ENCODE peak calls at places on chromosomes 3 and 15, in five cellular contexts. Q is AG09309, G is fibroblast of pulmonary artery, R is stomach, Z is ovary. L is an unnamed sample.

GRCh38 chr3:111649180-111649579 is 54.0 kb upstream of the ZBED2 start:
- DNase-seq in G (peak; percentile 88), Z (no peak), Q (no peak), R (no peak), L (no peak)

GRCh38 chr3:31934018-31934417 is 47.0 kb downstream of the OSBPL10 start:
- DNase-seq in G (peak; percentile 37), R (no peak), Z (no peak), Q (no peak), L (peak; percentile 42)

GRCh38 chr3:188294113-188294512 is 140.2 kb downstream of the LPP start:
- DNase-seq in Z (no peak), R (no peak), Q (no peak), G (no peak), L (no peak)

GRCh38 chr3:152879130-152879789 is 44.3 kb downstream of the P2RY1 start:
- DNase-seq in G (no peak), Q (no peak), Z (no peak), R (no peak), L (no peak)

GRCh38 chr3:148433665-148434064 is 264.0 kb upstream of the AGTR1 start:
- DNase-seq in R (no peak), G (no peak), Q (no peak), Z (no peak), L (no peak)

GRCh38 chr15:60830479-60830878 is 351.5 kb upstream of the ICE2 start:
- DNase-seq in Z (no peak), R (no peak), Q (peak; percentile 49), G (peak; percentile 25), L (peak; percentile 7)

GRCh38 chr3:111260878-111261277 is 189.3 kb downstream of the NECTIN3 start:
- DNase-seq in G (no peak), Q (no peak), Z (no peak), R (no peak), L (no peak)

GRCh38 chr3:42188365-42188764 is 77.6 kb downstream of the CCK start:
- DNase-seq in G (no peak), R (no peak), Q (no peak), Z (no peak), L (no peak)

GRCh38 chr3:142993958-142994442 is 7.4 kb upstream of the U2SURP start:
- DNase-seq in R (peak; percentile 52), Q (peak; percentile 50), G (peak; percentile 88), Z (peak; percentile 69), L (peak; percentile 56)

GRCh38 chr15:42408178-42408577 is 48.9 kb downstream of the CAPN3 start:
- DNase-seq in Q (no peak), Z (no peak), R (no peak), G (no peak), L (no peak)

GRCh38 chr15:41979493-41980266 is 7.3 kb upstream of the EHD4 start:
- DNase-seq in Q (no peak), G (no peak), Z (peak; percentile 16), R (peak; percentile 25), L (no peak)

GRCh38 chr3:173733029-173733652 is 335.6 kb downstream of the NLGN1 start:
- DNase-seq in R (no peak), Q (no peak), Z (no peak), G (peak; percentile 72), L (no peak)

GRCh38 chr15:59165726-59166125 is 40.9 kb upstream of the LDHAL6B start:
- DNase-seq in Q (no peak), G (peak; percentile 23), Z (no peak), R (no peak), L (no peak)

GRCh38 chr3:147267431-147267830 is 138.9 kb downstream of the ZIC4 start:
- DNase-seq in Q (no peak), G (no peak), R (no peak), Z (no peak), L (no peak)

GRCh38 chr3:166688665-166689064 is 691.4 kb downstream of the ZBBX start:
- DNase-seq in Q (no peak), R (no peak), G (no peak), Z (no peak), L (no peak)

GRCh38 chr3:56980798-56981390 is 79.6 kb upstream of the SPATA12 start:
- DNase-seq in G (peak; percentile 100), Z (no peak), Q (peak; percentile 99), R (peak; percentile 50), L (peak; percentile 77)
- TF ChIP-seq CTCF in G (no peak), Z (no peak), Q (no peak), R (no peak), L (no peak)

DNA sequence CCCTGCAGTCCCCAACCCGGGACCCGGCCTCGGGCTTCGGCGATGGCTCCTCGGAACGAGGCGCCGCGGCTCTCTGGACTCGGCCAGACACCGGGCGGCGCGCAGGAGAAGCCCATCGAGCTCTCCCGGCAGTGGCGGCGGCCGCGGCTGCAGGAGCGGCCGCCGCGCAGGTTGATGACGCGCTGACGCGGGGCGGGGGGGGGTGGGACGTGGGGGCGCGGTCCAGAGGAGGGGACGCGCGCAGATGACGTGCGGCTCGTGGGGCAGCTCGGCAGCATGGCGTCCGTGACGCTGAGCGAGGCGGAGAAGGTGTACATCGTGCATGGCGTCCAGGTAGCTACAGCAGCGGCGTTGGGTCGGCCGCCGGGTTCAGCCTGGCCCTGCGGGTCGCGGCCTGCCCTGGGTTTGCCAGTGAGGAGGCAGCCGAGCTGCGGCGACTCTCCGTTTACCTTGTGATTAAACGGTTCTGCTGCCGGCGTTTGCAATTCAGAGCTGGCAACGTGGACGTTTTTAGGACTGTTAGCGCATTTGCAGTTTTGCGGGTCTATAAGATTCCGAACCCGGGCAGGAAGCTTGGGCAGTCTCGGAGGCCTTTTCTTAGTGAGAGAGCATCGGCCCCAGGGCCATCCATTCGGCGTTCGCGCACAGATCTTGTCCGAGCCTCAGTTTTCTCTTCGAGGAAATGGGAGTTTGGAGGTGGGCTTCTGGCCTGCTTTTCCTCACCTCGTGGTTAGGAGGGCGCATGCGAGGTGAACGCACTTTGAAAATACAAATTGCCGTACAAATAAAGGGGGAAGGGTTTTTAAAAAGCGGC is at the start of the genes EXOSC7 and ZDHHC3:
- DNase-seq in G (peak; percentile 87), Z (peak; percentile 91), R (peak; percentile 90), Q (no peak), L (peak; percentile 48)
- TF ChIP-seq CTCF in G (no peak), Z (no peak), R (no peak), Q (no peak), L (no peak)

GRCh38 chr15:72472907-72473669 is 1.0 kb upstream of the ARIH1 start:
- DNase-seq in R (no peak), Z (no peak), Q (no peak), G (peak; percentile 47), L (peak; percentile 14)
- TF ChIP-seq CTCF in R (no peak), Z (no peak), Q (peak; percentile 27), G (peak; percentile 29), L (peak; percentile 34)

GRCh38 chr3:9806137-9806536 is 3.9 kb upstream of the TTLL3 start:
- DNase-seq in Q (no peak), G (no peak), R (no peak), Z (no peak), L (no peak)

GRCh38 chr3:9803494-9803893 is 6.6 kb upstream of the TTLL3 start:
- DNase-seq in Q (no peak), Z (no peak), R (no peak), G (no peak), L (no peak)

GRCh38 chr3:9795212-9795611 is 2.3 kb downstream of the ARPC4 start:
- DNase-seq in G (no peak), Z (no peak), R (no peak), Q (no peak), L (no peak)

GRCh38 chr3:9797196-9797945 is 4.5 kb downstream of the ARPC4 start:
- DNase-seq in Z (no peak), G (peak; percentile 67), R (no peak), Q (no peak), L (no peak)

DNA sequence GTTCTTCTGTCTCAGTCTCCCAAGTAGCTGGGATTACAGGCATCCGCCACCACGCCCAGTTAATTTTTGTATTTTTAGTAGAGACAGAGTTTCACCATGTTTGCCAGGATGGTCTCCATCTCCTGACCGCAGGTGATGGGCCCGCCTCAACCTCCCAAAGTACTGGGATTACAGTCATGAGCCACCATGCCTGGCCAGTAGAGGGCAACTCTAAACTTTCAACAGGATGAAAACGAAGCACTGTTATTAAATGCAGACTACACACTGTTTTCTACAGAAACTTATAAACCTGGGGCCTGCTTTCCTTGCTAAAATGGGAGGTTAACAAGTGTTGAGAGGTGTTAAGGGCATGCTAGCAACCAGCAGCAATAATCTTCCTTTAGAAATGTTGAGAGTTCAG is 7.6 kb downstream of the ARPC4 start:
- DNase-seq in Q (no peak), G (no peak), Z (no peak), R (no peak), L (no peak)
- TF ChIP-seq CTCF in Q (peak; percentile 21), G (peak; percentile 24), Z (no peak), R (no peak), L (no peak)

DNA sequence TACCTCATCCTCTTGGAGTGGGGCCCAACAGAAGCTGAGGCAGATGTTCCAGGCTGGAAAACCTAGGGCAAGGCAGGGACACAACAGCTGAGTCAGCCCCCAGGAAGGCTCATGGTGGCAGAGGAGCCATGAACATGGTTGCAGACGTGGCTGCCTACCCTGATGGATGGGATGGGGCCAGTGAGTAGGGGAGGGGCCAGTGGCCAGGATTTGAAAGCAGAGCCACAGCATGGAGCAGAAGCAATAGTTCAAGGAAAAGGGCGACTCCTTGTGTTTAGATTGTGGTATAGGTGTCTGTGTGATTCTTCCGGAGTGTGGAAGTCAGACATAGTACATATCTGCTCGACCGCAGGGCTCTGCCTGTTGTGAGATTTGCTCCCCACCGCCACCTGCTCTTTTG is 24.2 kb downstream of the PXYLP1 start:
- DNase-seq in G (peak; percentile 44), R (no peak), Q (no peak), Z (no peak), L (no peak)
- TF ChIP-seq CTCF in G (peak; percentile 30), R (no peak), Q (peak; percentile 38), Z (no peak), L (no peak)

L was measured in AG09319.